ENCODE peak calls at places on chromosomes 13 and 19, in eight cellular contexts. L, G, T, J, A, F, D and C are unnamed samples. For H3K27me3 and H3K4me1, the result is how much of the 10 kb centered on the place peaks cover.

GRCh38 chr13:80630685-80631121 is 289.8 kb upstream of the SPRY2 start:
- DNase-seq in L (no peak), G (peak), T (no peak), J (no peak), A (no peak), F (no peak), D (no peak), C (no peak)

GRCh38 chr13:35552172-35552844 is 75.8 kb upstream of the MAB21L1 start:
- DNase-seq in L (no peak), G (no peak), T (no peak), J (no peak), A (no peak), F (no peak), D (no peak), C (no peak)

GRCh38 chr13:28531956-28532225 is 37.0 kb upstream of the FLT1 start:
- DNase-seq in L (no peak), G (no peak), T (no peak), J (no peak), A (no peak), F (no peak), D (no peak), C (no peak)

GRCh38 chr13:56182598-56182997 is 958.1 kb upstream of the PRR20A start:
- DNase-seq in L (no peak), G (no peak), T (no peak), J (no peak), A (no peak), F (peak), D (no peak), C (no peak)

GRCh38 chr13:110965038-110965754 is 50.3 kb upstream of the ANKRD10 start:
- DNase-seq in L (no peak), G (no peak), T (no peak), J (no peak), A (peak), F (no peak), D (no peak), C (no peak)

GRCh38 chr13:50378513-50378970 is 363.3 kb downstream of the KCNRG start:
- DNase-seq in L (no peak), G (no peak), T (no peak), J (no peak), A (no peak), F (no peak), D (no peak), C (no peak)

GRCh38 chr19:28578786-28579505 is 634.0 kb downstream of the UQCRFS1 start:
- DNase-seq in L (no peak), G (no peak), T (no peak), J (no peak), A (no peak), F (peak), D (no peak), C (no peak)

GRCh38 chr13:46992383-46992952 is 95.6 kb upstream of the HTR2A start:
- DNase-seq in L (no peak), G (no peak), T (no peak), J (no peak), A (no peak), F (no peak), D (no peak), C (no peak)

GRCh38 chr13:104006625-104007061 is 940.4 kb upstream of the SLC10A2 start:
- DNase-seq in L (no peak), G (no peak), T (no peak), J (no peak), A (no peak), F (no peak), D (no peak), C (no peak)

GRCh38 chr13:112391747-112392146 is 15.6 kb downstream of the SPACA7 start:
- DNase-seq in L (no peak), G (no peak), T (no peak), J (no peak), A (no peak), F (no peak), D (no peak), C (no peak)

GRCh38 chr13:99655351-99656091 is 154.2 kb downstream of the TM9SF2 start:
- DNase-seq in L (no peak), G (no peak), T (no peak), J (no peak), A (no peak), F (no peak), D (no peak), C (no peak)

GRCh38 chr13:77565635-77566034 is 30.1 kb downstream of the SCEL start:
- DNase-seq in L (no peak), G (no peak), T (no peak), J (no peak), A (peak), F (no peak), D (no peak), C (no peak)

GRCh38 chr13:52921194-52921593 is 72.8 kb upstream of the PCDH8 start:
- DNase-seq in L (no peak), G (peak), T (no peak), J (no peak), A (no peak), F (no peak), D (no peak), C (no peak)

GRCh38 chr13:97226788-97227627 is 4.9 kb downstream of the MBNL2 start:
- DNase-seq in L (no peak), G (no peak), T (no peak), J (no peak), A (no peak), F (peak), D (no peak), C (no peak)

DNA sequence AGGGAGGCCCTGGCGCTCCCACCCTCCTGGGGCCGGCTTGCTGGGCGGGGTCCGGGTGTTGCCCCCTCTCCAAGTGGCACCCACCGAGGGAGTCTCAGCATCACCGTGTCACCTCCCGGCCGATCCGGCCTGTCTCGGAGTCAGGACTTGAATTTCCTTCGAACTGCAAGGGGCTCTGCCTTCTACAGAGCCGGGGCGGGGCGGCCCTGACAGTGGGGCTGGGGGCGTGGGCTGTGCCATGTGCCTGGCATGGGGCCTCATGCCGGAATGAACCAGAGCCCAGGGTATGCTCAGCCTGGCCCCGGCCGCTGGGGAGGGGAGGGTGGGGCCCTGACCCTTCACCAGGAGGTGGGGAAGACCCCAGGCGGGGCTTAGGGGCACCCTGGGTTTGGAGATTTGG is 47.0 kb upstream of the TCF3 start:
- DNase-seq in L (no peak), G (no peak), T (no peak), J (no peak), A (no peak), F (no peak), D (no peak), C (no peak)
- H3K27me3 ChIP-seq in L (under half), G (under half), T (under half), J (under half), A (under half), F (under half), D (under half), C (under half)

DNA sequence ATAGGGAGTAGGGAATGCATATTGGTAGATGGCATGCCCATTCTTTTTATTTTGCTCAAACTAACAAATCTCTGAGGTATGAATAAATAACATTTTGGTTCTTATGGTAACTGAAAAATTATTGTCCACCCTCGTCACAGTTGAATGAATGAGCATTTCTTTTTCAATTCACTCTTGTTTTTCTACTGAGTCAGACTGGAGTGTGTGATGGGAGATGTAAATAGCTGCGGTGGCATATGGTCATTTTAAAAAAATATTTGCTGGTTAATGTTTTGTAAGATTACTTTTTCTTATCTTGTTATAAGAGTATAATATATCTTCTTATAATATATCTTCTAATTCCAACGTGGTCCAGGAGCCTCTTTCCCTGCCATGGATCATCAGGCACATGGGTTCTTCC is 586.5 kb downstream of the SLITRK5 start:
- DNase-seq in L (no peak), G (no peak), T (no peak), J (no peak), A (no peak), F (no peak), D (no peak), C (no peak)
- H3K27ac ChIP-seq in L (no peak), G (no peak), T (no peak), J (no peak), A (no peak), F (no peak), D (no peak), C (no peak)

DNA sequence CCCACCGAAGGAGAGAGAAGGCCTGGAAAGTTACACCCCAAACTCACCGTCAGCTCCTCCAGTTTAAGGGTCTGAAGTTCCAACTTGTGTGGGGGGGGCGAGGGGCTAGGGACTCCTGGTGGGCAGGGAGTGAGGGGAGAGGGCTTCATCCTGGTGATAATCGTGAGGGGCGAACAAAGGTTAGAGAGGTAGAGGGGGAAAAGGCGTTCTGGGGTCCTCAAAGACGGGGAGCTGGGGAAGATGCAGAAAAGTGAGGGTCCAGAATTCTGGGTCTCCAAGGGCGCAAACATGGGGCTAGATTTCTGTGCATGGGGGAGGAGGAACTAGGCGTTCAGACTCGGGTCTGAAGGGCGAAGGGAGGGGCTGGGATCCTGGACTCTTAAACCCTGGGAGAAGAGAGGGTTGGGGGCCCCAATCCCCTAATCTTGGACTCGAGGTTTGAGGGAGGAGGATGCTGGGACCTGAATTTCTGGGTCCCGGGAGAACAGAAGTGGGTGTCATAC is 4.7 kb downstream of the MAMSTR start:
- DNase-seq in L (no peak), G (no peak), T (no peak), J (no peak), A (no peak), F (no peak), D (no peak), C (no peak)
- H3K4me1 ChIP-seq in L (under half), G (under half), T (under half), J (under half), A (under half), F (under half), D (under half), C (under half)

GRCh38 chr13:62167650-62168172 is 752.1 kb upstream of the PCDH20 start:
- DNase-seq in L (no peak), G (no peak), T (no peak), J (no peak), A (no peak), F (no peak), D (no peak), C (no peak)
- H3K27me3 ChIP-seq in L (under half), G (under half), T (under half), J (under half), A (under half), F (under half), D (under half), C (under half)

GRCh38 chr19:47613165-47614146 is 4.5 kb downstream of the BICRA start:
- DNase-seq in L (no peak), G (no peak), T (no peak), J (no peak), A (no peak), F (peak), D (no peak), C (no peak)
- H3K27ac ChIP-seq in L (no peak), G (peak), T (no peak), J (peak), A (no peak), F (peak), D (no peak), C (no peak)

DNA sequence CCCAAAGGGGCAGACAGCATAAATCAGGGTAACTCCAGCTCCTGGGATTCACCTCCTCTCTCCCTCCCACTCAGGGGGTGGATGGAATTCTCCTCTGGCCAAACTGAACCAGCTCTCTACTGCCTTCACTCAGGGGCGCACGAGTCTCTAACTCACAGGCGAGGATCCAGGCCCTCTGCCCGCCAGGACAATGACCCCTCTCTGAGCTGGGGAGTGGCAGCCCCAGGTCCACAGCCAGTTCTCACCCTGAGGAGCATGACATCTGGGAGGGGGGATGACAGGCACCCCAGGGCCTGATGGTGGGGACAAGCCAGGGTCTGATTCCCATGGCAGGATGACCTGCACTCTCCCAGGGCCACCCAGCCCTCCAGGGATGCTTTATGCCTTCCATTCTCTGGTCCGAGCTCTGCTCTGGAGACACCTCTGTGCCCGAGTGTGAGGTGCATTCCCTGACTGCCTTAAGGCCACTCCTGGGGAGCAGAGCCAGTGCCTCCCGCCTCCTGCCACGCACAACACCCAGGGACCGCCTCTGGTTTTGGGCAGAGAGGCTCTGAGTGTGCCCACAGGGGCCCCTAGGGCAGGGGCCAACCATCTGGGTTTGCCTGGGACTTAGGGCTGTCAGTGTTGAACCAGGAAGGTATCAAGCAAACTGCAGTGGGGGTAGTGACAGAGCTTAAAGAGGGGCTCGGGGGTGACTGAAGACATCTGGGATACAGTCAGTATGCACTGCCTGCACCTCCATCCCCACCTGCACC is 66.2 kb downstream of the GNG7 start:
- DNase-seq in L (no peak), G (no peak), T (no peak), J (no peak), A (no peak), F (no peak), D (no peak), C (no peak)
- H3K4me1 ChIP-seq in L (under half), G (under half), T (under half), J (under half), A (under half), F (under half), D (under half), C (under half)